ENCODE peak calls at places on chromosome 18, in five cellular contexts. U is frontal cortex, J is nucleus accumbens, C is Caki2, P is NCI-H1105 treated with DMSO at 0.1 percent for 48 hours. O is an unnamed sample.

GRCh38 chr18:34802938-34803337 is 92.8 kb downstream of the DTNA start:
- DNase-seq in P (no peak), C (no peak), U (no peak), J (no peak), O (no peak)

GRCh38 chr18:46343940-46344372 is 239.8 kb downstream of the HAUS1 start:
- DNase-seq in J (no peak), U (peak), C (no peak), P (peak), O (no peak)

GRCh38 chr18:40048253-40048652 is 1906.8 kb upstream of the PIK3C3 start:
- DNase-seq in U (no peak), P (no peak), J (no peak), C (no peak), O (no peak)

GRCh38 chr18:49747876-49748275 is 65.5 kb downstream of the ACAA2 start:
- DNase-seq in J (no peak), P (no peak), C (no peak), U (no peak), O (no peak)

GRCh38 chr18:12637393-12637792 is 20.5 kb downstream of the SPIRE1 start:
- DNase-seq in P (no peak), J (no peak), U (no peak), C (no peak), O (no peak)

GRCh38 chr18:7492385-7492784 is 74.7 kb upstream of the PTPRM start:
- DNase-seq in P (no peak), U (no peak), J (no peak), C (no peak), O (no peak)

GRCh38 chr18:50454379-50455005 is 79.6 kb downstream of the SKA1 start:
- DNase-seq in J (no peak), U (no peak), C (no peak), P (no peak), O (no peak)

GRCh38 chr18:44819944-44820510 is 139.3 kb downstream of the SETBP1 start:
- DNase-seq in C (no peak), J (peak), P (no peak), U (peak), O (peak)

GRCh38 chr18:8990276-8991031 is 112.0 kb upstream of the NDUFV2 start:
- DNase-seq in C (no peak), U (peak), P (no peak), J (peak), O (no peak)

O was measured in hypothalamus.